ENCODE peak calls at places on chromosomes 13 and 19, in five cellular contexts. F is body of pancreas, U is ovary, M is ascending aorta, K is tibial artery. A is an unnamed sample. For H3K9me3 and H3K27me3, the result is how much of the 10 kb centered on the place peaks cover.

GRCh38 chr19:10766681-10767201 is 48.9 kb downstream of the DNM2 start:
- DNase-seq in F (peak), U (no peak), M (no peak), K (no peak), A (no peak)

GRCh38 chr13:23811366-23812027 is 77.7 kb downstream of the MIPEP start:
- DNase-seq in F (no peak), U (no peak), M (no peak), K (no peak), A (no peak)

GRCh38 chr19:6947745-6948144 is 60.4 kb downstream of the ADGRE1 start:
- DNase-seq in F (no peak), U (no peak), M (no peak), K (no peak), A (no peak)

GRCh38 chr19:41195675-41196497 is 2.9 kb downstream of the CYP2S1 start:
- DNase-seq in F (no peak), U (no peak), M (no peak), K (no peak), A (no peak)

GRCh38 chr19:13629687-13630357 is 123.5 kb upstream of the CACNA1A start:
- DNase-seq in F (no peak), U (no peak), M (no peak), K (no peak), A (no peak)

GRCh38 chr13:114106526-114106925 is 25.9 kb downstream of the RASA3 start:
- DNase-seq in F (no peak), U (no peak), M (no peak), K (no peak), A (peak)

GRCh38 chr13:101474419-101474957 is 22.0 kb downstream of the ITGBL1 start:
- DNase-seq in F (no peak), U (no peak), M (no peak), K (peak), A (no peak)

GRCh38 chr19:55962186-55962585 is 14.6 kb downstream of the NLRP8 start:
- DNase-seq in F (no peak), U (no peak), M (no peak), K (no peak), A (no peak)

DNA sequence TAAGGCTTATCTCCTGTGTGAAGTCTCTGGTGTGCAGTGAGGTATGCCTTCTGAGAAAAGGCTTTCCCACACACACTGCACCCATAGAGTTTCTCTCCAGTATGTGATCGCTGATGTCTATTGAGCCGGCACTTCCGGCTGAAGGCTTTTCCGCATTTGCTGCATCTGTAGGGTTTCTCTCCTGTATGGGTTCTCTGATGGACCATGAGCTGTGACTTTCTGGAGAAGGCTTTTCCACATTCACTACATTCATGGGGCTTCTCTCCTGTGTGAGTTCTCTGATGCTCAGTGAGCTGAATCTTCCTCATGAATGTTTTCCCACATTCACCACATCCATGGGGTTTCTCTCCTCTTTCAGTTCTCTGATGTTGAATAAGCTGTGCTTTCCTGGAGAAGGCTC is 14.7 kb downstream of the ZNF577 start:
- DNase-seq in F (no peak), U (no peak), M (no peak), K (no peak), A (no peak)
- H3K9me3 ChIP-seq in F (under half), U (under half), M (half or more), K (half or more), A (half or more)

GRCh38 chr13:107003911-107004310 is 436.0 kb upstream of the ARGLU1 start:
- DNase-seq in F (no peak), U (no peak), M (no peak), K (no peak), A (no peak)

GRCh38 chr13:107005577-107005976 is 437.6 kb upstream of the ARGLU1 start:
- DNase-seq in F (no peak), U (no peak), M (no peak), K (no peak), A (no peak)

GRCh38 chr13:107006646-107007045 is 438.7 kb upstream of the ARGLU1 start:
- DNase-seq in F (no peak), U (no peak), M (no peak), K (no peak), A (no peak)
- H3K27me3 ChIP-seq in F (under half), U (under half), M (under half), K (under half), A (under half)

GRCh38 chr19:52943884-52944643 is 18.6 kb downstream of the ZNF816 start:
- DNase-seq in F (no peak), U (no peak), M (no peak), K (no peak), A (no peak)

GRCh38 chr19:52949422-52949821 is 13.3 kb downstream of the ZNF816 start:
- DNase-seq in F (no peak), U (no peak), M (no peak), K (no peak), A (no peak)

GRCh38 chr19:52945652-52946321 is 16.9 kb downstream of the ZNF816 start:
- DNase-seq in F (no peak), U (no peak), M (no peak), K (no peak), A (no peak)

GRCh38 chr19:52948025-52948770 is 14.5 kb downstream of the ZNF816 start:
- DNase-seq in F (no peak), U (no peak), M (no peak), K (no peak), A (no peak)

DNA sequence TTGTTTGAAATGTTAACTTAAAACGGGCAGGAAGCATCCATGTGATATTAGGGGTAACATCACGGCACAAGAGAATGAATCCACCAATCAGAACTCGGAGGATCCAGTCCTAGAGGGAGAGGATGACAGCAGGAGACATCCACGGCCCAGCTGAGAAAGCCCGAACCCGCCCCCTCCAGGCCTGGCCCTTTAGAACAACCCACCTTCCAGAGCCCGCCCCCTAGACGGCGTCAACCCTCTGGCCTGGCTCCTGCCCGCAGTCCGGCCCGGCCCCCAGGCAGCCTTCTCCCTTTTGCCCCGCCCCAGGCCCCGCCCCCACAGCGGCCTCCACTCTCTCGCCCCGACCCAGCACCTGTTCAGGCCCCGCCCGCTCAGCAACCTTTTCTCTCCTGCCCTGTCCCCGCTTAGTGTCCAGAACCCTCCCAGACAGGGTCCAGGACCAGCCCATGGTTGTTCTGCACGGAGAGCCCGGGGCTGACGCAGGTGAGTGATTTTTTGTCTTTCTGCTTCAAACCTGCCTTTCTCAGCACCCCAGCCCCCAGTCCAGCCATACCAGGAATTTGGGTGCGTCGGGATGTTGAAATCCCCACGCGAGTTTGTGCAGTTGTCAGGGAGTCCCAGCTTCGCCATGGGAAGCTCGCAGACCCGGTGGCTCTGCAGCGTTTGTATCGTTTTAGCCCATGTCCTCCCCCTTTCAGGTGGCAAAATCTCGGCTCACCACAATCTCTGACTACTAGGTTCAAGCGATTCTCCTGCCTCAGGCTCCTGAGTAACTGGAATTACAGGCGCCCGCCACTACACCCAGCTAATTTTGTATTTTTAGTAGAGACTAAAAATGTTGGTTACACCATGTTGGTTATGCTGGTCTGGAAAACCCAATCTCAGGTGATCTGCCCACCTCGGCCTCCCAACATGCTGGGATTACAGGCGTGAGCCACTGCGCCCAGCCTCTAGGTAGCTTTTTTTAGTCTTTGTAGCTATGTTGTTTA is 16.1 kb downstream of the ZNF816 start:
- DNase-seq in F (peak), U (peak), M (no peak), K (no peak), A (no peak)
- H3K9me3 ChIP-seq in F (under half), U (under half), M (half or more), K (half or more), A (half or more)

GRCh38 chr19:57559008-57559403 is 657 bp downstream of the ZNF550 start:
- DNase-seq in F (peak), U (peak), M (no peak), K (no peak), A (no peak)
- H3K27me3 ChIP-seq in F (under half), U (under half), M (under half), K (under half), A (under half)

GRCh38 chr19:36837525-36837901 is 674 bp downstream of the ZNF790 start:
- DNase-seq in F (peak), U (no peak), M (no peak), K (no peak), A (peak)
- H3K9me3 ChIP-seq in F (under half), U (under half), M (under half), K (under half), A (under half)

DNA sequence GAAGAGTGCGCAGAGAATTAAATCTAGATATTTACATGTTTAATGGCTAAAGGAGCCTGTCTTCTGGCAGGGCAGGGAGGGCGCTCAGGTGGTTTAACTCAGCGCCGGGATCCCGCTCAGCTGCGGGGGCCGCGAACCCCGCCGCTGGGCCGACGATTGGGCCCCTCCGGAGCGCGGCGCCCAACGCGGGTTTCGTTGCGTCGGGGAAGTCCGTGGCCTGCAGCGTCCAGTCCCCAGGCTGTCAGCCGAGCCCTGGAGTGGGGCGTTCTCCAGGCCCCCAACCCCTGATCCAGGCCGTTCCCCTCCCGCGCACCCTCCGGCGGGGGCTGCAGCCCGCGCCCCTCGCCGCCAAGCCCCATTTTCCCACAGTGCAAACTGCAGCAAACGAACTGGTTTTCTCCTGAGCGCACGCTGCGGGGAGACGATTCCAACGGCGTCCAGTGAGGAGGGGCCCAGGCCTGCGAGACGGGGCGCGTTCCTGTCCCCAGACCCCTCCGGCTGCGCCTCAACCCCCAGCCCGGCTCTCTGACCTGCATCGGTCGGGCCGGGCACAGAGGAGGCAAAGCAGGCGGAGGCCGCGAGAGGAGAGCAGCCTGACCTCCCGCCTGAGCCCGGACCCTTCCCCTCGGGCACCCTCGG is 4.5 kb upstream of the ONECUT3 start:
- DNase-seq in F (no peak), U (no peak), M (no peak), K (no peak), A (no peak)
- H3K27me3 ChIP-seq in F (under half), U (under half), M (under half), K (half or more), A (half or more)